ENCODE peak calls at places on chromosome 13, in five cellular contexts. Y is right lobe of liver, W is breast epithelium, M is testis, I is body of pancreas. L is an unnamed sample.

GRCh38 chr13:104869501-104869900 is 1666.0 kb downstream of the EFNB2 start:
- DNase-seq in Y (no peak), W (no peak), M (no peak), I (no peak), L (no peak)

GRCh38 chr13:40377783-40378182 is 288.7 kb downstream of the FOXO1 start:
- DNase-seq in Y (no peak), W (no peak), M (no peak), I (no peak), L (no peak)

GRCh38 chr13:104567114-104567513 is 1500.9 kb upstream of the SLC10A2 start:
- DNase-seq in Y (no peak), W (no peak), M (no peak), I (no peak), L (no peak)

GRCh38 chr13:40464349-40464748 is 202.1 kb downstream of the FOXO1 start:
- DNase-seq in Y (no peak), W (no peak), M (no peak), I (no peak), L (no peak)

GRCh38 chr13:24076124-24076523 is 84.4 kb upstream of the SPATA13 start:
- DNase-seq in Y (peak; percentile 84), W (no peak), M (no peak), I (peak; percentile 81), L (peak; percentile 31)

GRCh38 chr13:51629711-51630575 is 45.7 kb downstream of the WDFY2 start:
- DNase-seq in Y (no peak), W (no peak), M (no peak), I (no peak), L (no peak)

GRCh38 chr13:69423844-69424243 is 683.8 kb upstream of the ATXN8OS start:
- DNase-seq in Y (no peak), W (no peak), M (no peak), I (no peak), L (no peak)

GRCh38 chr13:83733293-83733692 is 149.0 kb downstream of the SLITRK1 start:
- DNase-seq in Y (no peak), W (no peak), M (no peak), I (no peak), L (no peak)

GRCh38 chr13:113417008-113417735 is 36.1 kb downstream of the ADPRHL1 start:
- DNase-seq in Y (no peak), W (no peak), M (no peak), I (no peak), L (no peak)

GRCh38 chr13:105587786-105588185 is 947.7 kb downstream of the EFNB2 start:
- DNase-seq in Y (no peak), W (no peak), M (no peak), I (no peak), L (no peak)

GRCh38 chr13:30561506-30561905 is 56.2 kb upstream of the USPL1 start:
- DNase-seq in Y (no peak), W (no peak), M (no peak), I (no peak), L (no peak)

GRCh38 chr13:44974056-44974798 is 15.0 kb downstream of the NUFIP1 start:
- DNase-seq in Y (peak; percentile 55), W (no peak), M (peak; percentile 35), I (peak; percentile 18), L (no peak)

GRCh38 chr13:96836733-96837132 is 157.5 kb downstream of the OXGR1 start:
- DNase-seq in Y (no peak), W (no peak), M (no peak), I (no peak), L (no peak)

GRCh38 chr13:113928701-113929627 is 44.9 kb downstream of the C13orf46 start:
- DNase-seq in Y (peak; percentile 63), W (peak; percentile 79), M (peak; percentile 83), I (peak; percentile 93), L (peak; percentile 32)

GRCh38 chr13:114258589-114258988 is 22.8 kb upstream of the UPF3A start:
- DNase-seq in Y (no peak), W (no peak), M (no peak), I (peak; percentile 43), L (peak; percentile 41)

GRCh38 chr13:44267966-44268365 is 105.7 kb upstream of the SERP2 start:
- DNase-seq in Y (no peak), W (no peak), M (no peak), I (no peak), L (no peak)

GRCh38 chr13:99662678-99663077 is 161.4 kb downstream of the TM9SF2 start:
- DNase-seq in Y (no peak), W (no peak), M (no peak), I (no peak), L (no peak)

GRCh38 chr13:59607780-59608233 is 555.9 kb downstream of the DIAPH3 start:
- DNase-seq in Y (no peak), W (no peak), M (no peak), I (no peak), L (no peak)

GRCh38 chr13:41273806-41274441 is 10.5 kb upstream of the MTRF1 start:
- DNase-seq in Y (no peak), W (no peak), M (no peak), I (no peak), L (no peak)

GRCh38 chr13:66689628-66690027 is 540.5 kb downstream of the PCDH9 start:
- DNase-seq in Y (no peak), W (no peak), M (peak; percentile 24), I (no peak), L (no peak)

GRCh38 chr13:42539670-42540069 is 34.3 kb upstream of the TNFSF11 start:
- DNase-seq in Y (no peak), W (no peak), M (no peak), I (no peak), L (no peak)

GRCh38 chr13:31846182-31846938 is 107.0 kb downstream of the RXFP2 start:
- DNase-seq in Y (peak; percentile 94), W (peak; percentile 67), M (peak; percentile 93), I (peak; percentile 77), L (peak; percentile 70)
- TF ChIP-seq POLR2A in Y (no peak), W (no peak), M (no peak), I (no peak), L (no peak)

DNA sequence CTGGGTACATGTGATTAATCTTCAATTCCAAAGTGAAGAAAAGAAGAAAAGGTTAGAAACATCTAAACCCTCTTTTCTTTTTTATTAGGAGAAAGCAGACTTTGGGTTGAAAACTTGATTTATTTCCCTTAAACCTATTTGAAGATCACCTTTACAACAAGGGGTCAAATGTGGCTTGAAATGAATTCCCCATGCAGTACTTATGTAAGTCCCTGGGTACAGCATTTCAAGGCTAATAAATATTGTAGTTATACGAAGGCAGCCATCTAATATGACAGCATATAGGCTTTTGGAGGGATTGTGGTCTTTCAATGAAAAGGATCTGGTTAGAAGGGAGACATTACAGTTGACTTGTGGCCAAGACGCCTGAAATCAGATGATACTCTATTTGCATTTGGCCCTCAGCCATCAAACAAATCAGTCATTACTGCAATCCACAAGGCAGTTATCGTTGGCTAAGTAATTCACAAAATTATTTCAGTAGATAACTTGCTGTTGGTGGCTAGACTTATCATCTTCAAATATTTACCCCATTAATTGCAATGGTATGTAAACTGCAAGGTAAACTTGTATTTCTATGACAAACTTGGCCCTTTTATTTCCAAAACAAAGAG is 242.7 kb downstream of the DCLK1 start:
- DNase-seq in Y (no peak), W (no peak), M (no peak), I (no peak), L (no peak)
- H3K4me3 ChIP-seq in Y (no peak overlapping the region), W (no peak overlapping the region), M (no peak overlapping the region), I (no peak overlapping the region), L (no peak overlapping the region)

GRCh38 chr13:46753917-46754316 is 43.0 kb downstream of the ESD start:
- DNase-seq in Y (no peak), W (no peak), M (no peak), I (no peak), L (no peak)
- TF ChIP-seq POLR2A in Y (no peak), W (no peak), M (no peak), I (no peak), L (no peak)

DNA sequence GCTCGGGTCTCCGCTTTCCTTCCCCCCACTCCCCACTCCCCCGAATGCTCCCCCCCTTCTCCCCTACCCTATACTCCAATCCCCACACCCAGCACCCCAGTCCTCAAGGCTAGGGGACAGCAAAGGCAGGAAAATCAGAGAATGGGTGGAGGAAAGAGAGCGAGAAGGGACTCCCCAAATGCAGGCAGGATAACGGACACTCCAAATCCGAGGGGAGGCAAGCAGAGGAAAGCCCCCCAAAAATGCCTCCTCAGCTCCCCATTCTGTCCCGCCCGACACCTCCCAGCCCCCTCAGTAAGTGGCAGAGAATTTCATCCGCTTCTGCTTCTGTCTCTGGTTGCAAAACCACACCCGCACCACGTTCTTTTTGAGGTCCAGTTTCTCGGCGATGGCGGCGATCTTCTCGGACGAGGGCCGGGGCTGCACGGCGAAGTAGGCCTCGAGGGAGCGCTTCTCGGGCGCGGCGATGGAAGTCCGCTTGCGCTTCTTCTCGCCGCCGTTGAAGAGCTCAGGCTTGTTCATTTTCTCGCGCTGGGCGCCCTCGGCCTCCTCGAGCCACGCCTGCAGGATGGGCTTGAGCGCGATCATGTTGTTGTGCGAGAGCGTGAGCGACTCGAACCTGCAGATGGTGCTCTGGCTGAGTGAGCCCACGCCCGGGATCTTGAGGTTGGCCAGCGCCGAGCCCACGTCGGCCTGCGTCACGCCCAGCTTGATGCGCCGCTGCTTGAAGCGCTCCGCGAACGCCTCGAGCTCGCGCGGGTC is 2.0 kb downstream of the POU4F1 start:
- DNase-seq in Y (no peak), W (no peak), M (peak; percentile 36), I (no peak), L (no peak)
- H3K4me3 ChIP-seq in Y (no peak overlapping the region), W (no peak overlapping the region), M (peak overlapping the region; percentile 15), I (no peak overlapping the region), L (no peak overlapping the region)

GRCh38 chr13:110913322-110913721 is 1.5 kb downstream of the ANKRD10 start:
- DNase-seq in Y (no peak), W (no peak), M (no peak), I (peak; percentile 49), L (peak; percentile 46)
- TF ChIP-seq POLR2A in Y (no peak), W (no peak), M (no peak), I (no peak), L (peak; percentile 22)

GRCh38 chr13:48319458-48320395 is 16.2 kb downstream of the RB1 start:
- DNase-seq in Y (no peak), W (no peak), M (no peak), I (no peak), L (no peak)
- H3K4me3 ChIP-seq in Y (peak overlapping the region; percentile 33), W (no peak overlapping the region), M (peak overlapping the region; percentile 46), I (no peak overlapping the region), L (no peak overlapping the region)

GRCh38 chr13:61795580-61795979 is 379.9 kb upstream of the PCDH20 start:
- DNase-seq in Y (no peak), W (no peak), M (no peak), I (no peak), L (no peak)

GRCh38 chr13:61797397-61797796 is 381.7 kb upstream of the PCDH20 start:
- DNase-seq in Y (no peak), W (no peak), M (no peak), I (no peak), L (no peak)
- TF ChIP-seq POLR2A in Y (no peak), W (no peak), M (no peak), I (no peak), L (no peak)

L was measured in prostate gland.